ENCODE peak calls at places on chromosomes 11 and 22, in nine cellular contexts. X is GM06990; R is MM.1S; I is AG09319; K is right atrium auricular region; D is upper lobe of right lung; B is HCT116; Z is kidney; L is CD4-positive, alpha-beta T cell. S is an unnamed sample.

GRCh38 chr11:81000334-81001100 is 1559.7 kb upstream of the TENM4 start:
- DNase-seq in B (no peak), X (no peak), R (no peak), D (no peak), L (no peak), Z (no peak), K (no peak), I (no peak), S (no peak)

GRCh38 chr11:75577198-75577597 is 15.1 kb downstream of the SERPINH1 start:
- DNase-seq in L (peak), I (no peak), Z (no peak), R (peak), B (no peak), D (peak), X (no peak), K (no peak), S (no peak)

GRCh38 chr11:206516-207212 is 535 bp downstream of the BET1L start:
- DNase-seq in I (no peak), L (no peak), B (no peak), R (no peak), K (peak), Z (peak), D (peak), X (peak), S (no peak)

GRCh38 chr11:60310407-60310998 is 16.6 kb upstream of the MS4A6E start:
- DNase-seq in Z (no peak), D (no peak), X (no peak), B (no peak), I (no peak), K (no peak), L (no peak), R (no peak), S (peak)

GRCh38 chr22:33076368-33076767 is 18.2 kb upstream of the SYN3 start:
- DNase-seq in L (no peak), I (no peak), B (no peak), K (no peak), X (no peak), D (no peak), Z (no peak), R (no peak), S (no peak)

GRCh38 chr22:48553119-48553518 is 1274.6 kb downstream of the BRD1 start:
- DNase-seq in Z (no peak), R (no peak), X (no peak), K (no peak), L (no peak), I (no peak), D (no peak), B (no peak), S (no peak)

GRCh38 chr22:43164636-43165035 is 13.3 kb downstream of the TSPO start:
- DNase-seq in K (no peak), L (no peak), R (no peak), B (no peak), Z (no peak), I (no peak), X (no peak), D (no peak), S (no peak)

GRCh38 chr22:48866906-48867597 is 960.6 kb downstream of the BRD1 start:
- DNase-seq in R (no peak), X (no peak), I (no peak), Z (peak), L (no peak), D (peak), K (no peak), B (no peak), S (no peak)

GRCh38 chr22:18042685-18043084 is 18.3 kb upstream of the MICAL3 start:
- DNase-seq in L (no peak), X (no peak), Z (no peak), I (no peak), K (no peak), R (no peak), D (no peak), B (no peak), S (no peak)

GRCh38 chr11:85725510-85726258 is 39.7 kb upstream of the CCDC89 start:
- DNase-seq in B (peak), I (peak), L (no peak), D (no peak), Z (no peak), K (no peak), R (no peak), X (no peak), S (no peak)

GRCh38 chr22:49983148-49984042 is 22.8 kb downstream of the PIM3 start:
- DNase-seq in X (no peak), R (no peak), B (no peak), Z (peak), D (peak), L (no peak), K (no peak), I (no peak), S (no peak)

GRCh38 chr11:111918390-111919256 is at the start of gene C11orf52:
- DNase-seq in R (peak), B (peak), L (no peak), Z (peak), K (no peak), I (no peak), D (peak), X (no peak), S (no peak)
- TF ChIP-seq CTCF in R (no peak), B (no peak), L (no peak), Z (no peak), K (no peak), I (no peak), D (no peak), X (no peak), S (no peak)

DNA sequence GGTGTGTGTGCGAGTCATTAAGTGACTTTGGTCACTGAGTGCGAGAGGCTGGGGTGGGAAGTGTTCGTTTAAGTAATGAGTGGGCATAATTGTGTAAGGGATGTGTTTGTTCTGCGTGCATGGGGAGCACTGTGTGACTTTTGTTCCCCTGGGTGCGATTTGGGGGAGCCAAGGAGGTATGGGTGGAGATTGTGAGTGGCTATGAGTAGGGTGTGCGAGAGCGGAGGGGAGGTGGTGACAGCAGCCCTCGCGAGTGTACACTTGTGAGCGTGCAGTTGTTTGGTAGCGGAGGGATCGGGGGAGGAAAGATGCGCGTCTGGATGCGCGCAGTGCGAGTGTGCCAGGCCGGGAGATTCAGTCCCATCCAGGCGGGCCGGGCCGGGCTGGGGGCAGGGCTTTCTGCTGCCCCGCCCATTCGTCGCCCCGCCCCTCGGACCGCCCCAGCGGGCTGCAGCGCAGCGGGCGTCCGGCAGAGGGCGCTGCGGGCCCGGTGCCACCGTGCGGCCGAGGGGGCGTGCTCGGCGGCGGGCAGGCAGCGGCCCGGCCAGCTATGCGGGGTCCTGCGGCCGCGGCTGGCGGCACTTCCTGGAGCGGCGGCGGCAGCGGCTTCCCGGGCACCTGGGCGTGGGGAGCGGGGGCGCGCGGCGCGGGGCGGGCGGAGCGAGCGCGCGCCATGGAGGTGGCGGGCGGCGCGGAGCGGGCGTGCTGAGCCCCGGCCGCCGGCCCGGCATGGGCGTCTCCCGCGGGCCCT is at the start of gene DGKZ:
- DNase-seq in X (peak), R (peak), L (peak), I (peak), Z (peak), K (peak), D (peak), B (peak), S (no peak)
- TF ChIP-seq CTCF in X (no peak), R (peak), L (peak), I (peak), Z (peak), K (peak), D (peak), B (peak), S (peak)

DNA sequence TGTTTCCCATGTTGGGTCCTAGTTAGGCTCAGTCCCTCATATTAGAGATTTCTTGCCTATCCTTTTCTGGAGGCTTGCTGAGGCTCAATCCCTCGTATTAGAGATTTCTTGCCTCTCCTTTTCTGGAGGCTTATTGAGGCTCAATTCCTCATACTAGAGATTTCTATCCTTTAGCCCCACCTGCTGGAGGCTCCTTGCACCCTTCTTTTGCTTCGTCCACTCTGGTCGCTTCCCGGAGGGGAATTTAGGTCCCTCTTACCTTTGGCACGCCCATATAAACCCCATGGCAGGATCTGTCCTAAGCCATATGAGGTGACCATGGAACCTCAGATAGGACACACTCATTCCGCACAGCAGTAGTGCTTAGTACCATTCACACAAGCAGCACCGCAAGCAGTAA is 15.9 kb downstream of the CYP2D6 start:
- DNase-seq in R (no peak), B (peak), Z (no peak), K (no peak), L (no peak), X (no peak), D (no peak), I (no peak), S (no peak)
- TF ChIP-seq CTCF in R (peak), B (peak), Z (peak), K (no peak), L (no peak), X (peak), D (peak), I (peak), S (peak)

GRCh38 chr11:134429104-134429503 is 17.1 kb upstream of the B3GAT1 start:
- DNase-seq in K (no peak), Z (no peak), B (no peak), R (no peak), I (no peak), D (no peak), X (no peak), L (no peak), S (no peak)
- TF ChIP-seq CTCF in K (no peak), Z (no peak), B (no peak), R (no peak), I (no peak), D (no peak), X (no peak), L (no peak), S (no peak)

S was measured in GM12864.